ENCODE peak calls at places on chromosomes 3 and 15, in eight cellular contexts. One of them, this sample, is unnamed.

GRCh38 chr15:84983711-84984110 is 2.1 kb downstream of the PDE8A start:
- DNase-seq in IMR-90: peak; percentile 23
- DNase-seq in brain pericyte: no peak
- DNase-seq in lung: no peak
- DNase-seq in ureter: no peak
- DNase-seq in HEK293T: no peak
- DNase-seq in pons: peak; percentile 66
- DNase-seq in effector memory CD8-positive, alpha-beta T cell: no peak
- DNase-seq in this sample: no peak

GRCh38 chr3:105885261-105885660 is 16.4 kb upstream of the CBLB start:
- DNase-seq in IMR-90: no peak
- DNase-seq in brain pericyte: no peak
- DNase-seq in lung: no peak
- DNase-seq in ureter: no peak
- DNase-seq in HEK293T: no peak
- DNase-seq in pons: no peak
- DNase-seq in effector memory CD8-positive, alpha-beta T cell: no peak
- DNase-seq in this sample: no peak

GRCh38 chr3:132726341-132726823 is 4.2 kb upstream of the NPHP3 start:
- DNase-seq in IMR-90: peak; percentile 22
- DNase-seq in brain pericyte: no peak
- DNase-seq in lung: no peak
- DNase-seq in ureter: no peak
- DNase-seq in HEK293T: peak; percentile 23
- DNase-seq in pons: peak; percentile 70
- DNase-seq in effector memory CD8-positive, alpha-beta T cell: no peak
- DNase-seq in this sample: peak; percentile 49

GRCh38 chr3:104635872-104636580 is 730.7 kb upstream of the ALCAM start:
- DNase-seq in IMR-90: no peak
- DNase-seq in brain pericyte: no peak
- DNase-seq in lung: no peak
- DNase-seq in ureter: no peak
- DNase-seq in HEK293T: peak; percentile 6
- DNase-seq in pons: no peak
- DNase-seq in effector memory CD8-positive, alpha-beta T cell: no peak
- DNase-seq in this sample: peak; percentile 1

GRCh38 chr15:77870195-77871065 is 207.1 kb downstream of the TBC1D2B start:
- DNase-seq in IMR-90: peak; percentile 53
- DNase-seq in brain pericyte: no peak
- DNase-seq in lung: peak; percentile 65
- DNase-seq in ureter: peak; percentile 63
- DNase-seq in HEK293T: peak; percentile 78
- DNase-seq in pons: peak; percentile 40
- DNase-seq in effector memory CD8-positive, alpha-beta T cell: peak; percentile 11
- DNase-seq in this sample: peak; percentile 69

GRCh38 chr3:79086514-79086913 is 681.3 kb downstream of the ROBO1 start:
- DNase-seq in IMR-90: peak; percentile 63
- DNase-seq in brain pericyte: no peak
- DNase-seq in lung: peak; percentile 30
- DNase-seq in ureter: peak; percentile 47
- DNase-seq in HEK293T: peak; percentile 68
- DNase-seq in pons: peak; percentile 63
- DNase-seq in effector memory CD8-positive, alpha-beta T cell: no peak
- DNase-seq in this sample: peak; percentile 69

GRCh38 chr3:108134555-108134880 is 43.7 kb upstream of the CD47 start:
- DNase-seq in IMR-90: no peak
- DNase-seq in brain pericyte: no peak
- DNase-seq in lung: no peak
- DNase-seq in ureter: no peak
- DNase-seq in HEK293T: no peak
- DNase-seq in pons: no peak
- DNase-seq in effector memory CD8-positive, alpha-beta T cell: no peak
- DNase-seq in this sample: no peak

GRCh38 chr15:76332796-76333195 is 3.8 kb upstream of the ISL2 start:
- DNase-seq in IMR-90: no peak
- DNase-seq in brain pericyte: no peak
- DNase-seq in lung: no peak
- DNase-seq in ureter: no peak
- DNase-seq in HEK293T: no peak
- DNase-seq in pons: no peak
- DNase-seq in effector memory CD8-positive, alpha-beta T cell: no peak
- DNase-seq in this sample: no peak